ENCODE peak calls at places on chromosomes 11 and 22, in five cellular contexts. One of them, this sample, is unnamed.

GRCh38 chr11:8807544-8808225 is 103.3 kb upstream of the AKIP1 start:
- DNase-seq in A549: no peak
- DNase-seq in HepG2: no peak
- DNase-seq in K562: no peak
- DNase-seq in GM12878: no peak
- DNase-seq in this sample: no peak

GRCh38 chr11:17775507-17776212 is 41.1 kb downstream of the KCNC1 start:
- DNase-seq in A549: no peak
- DNase-seq in GM12878: no peak
- DNase-seq in HepG2: no peak
- DNase-seq in K562: no peak
- DNase-seq in this sample: no peak

GRCh38 chr11:43222215-43222614 is 89.6 kb upstream of the API5 start:
- DNase-seq in A549: no peak
- DNase-seq in K562: no peak
- DNase-seq in HepG2: no peak
- DNase-seq in GM12878: no peak
- DNase-seq in this sample: no peak

GRCh38 chr22:50595189-50595588 is 5.4 kb upstream of the MAPK8IP2 start:
- DNase-seq in HepG2: no peak
- DNase-seq in A549: no peak
- DNase-seq in GM12878: no peak
- DNase-seq in K562: no peak
- DNase-seq in this sample: no peak

GRCh38 chr11:47768090-47768620 is 1.0 kb upstream of the FNBP4 start:
- DNase-seq in A549: peak; percentile 66
- DNase-seq in K562: peak; percentile 40
- DNase-seq in HepG2: no peak
- DNase-seq in GM12878: no peak
- DNase-seq in this sample: no peak

GRCh38 chr11:73159981-73160777 is 18.1 kb upstream of the FCHSD2 start:
- DNase-seq in A549: no peak
- DNase-seq in GM12878: no peak
- DNase-seq in K562: no peak
- DNase-seq in HepG2: no peak
- DNase-seq in this sample: no peak

GRCh38 chr11:7457211-7457610 is 28.1 kb upstream of the OLFML1 start:
- DNase-seq in A549: no peak
- DNase-seq in HepG2: no peak
- DNase-seq in GM12878: no peak
- DNase-seq in K562: no peak
- DNase-seq in this sample: no peak

GRCh38 chr11:35615911-35616900 is 2.1 kb upstream of the FJX1 start:
- DNase-seq in A549: peak; percentile 52
- DNase-seq in K562: peak; percentile 62
- DNase-seq in HepG2: peak; percentile 27
- DNase-seq in GM12878: no peak
- DNase-seq in this sample: no peak

GRCh38 chr11:71241721-71242259 is 10.6 kb downstream of the SHANK2 start:
- DNase-seq in GM12878: no peak
- DNase-seq in A549: no peak
- DNase-seq in K562: no peak
- DNase-seq in HepG2: no peak
- DNase-seq in this sample: no peak

GRCh38 chr11:18264035-18264434 is 2.0 kb upstream of the SAA1 start:
- DNase-seq in HepG2: no peak
- DNase-seq in GM12878: peak; percentile 25
- DNase-seq in A549: no peak
- DNase-seq in K562: no peak
- DNase-seq in this sample: no peak

GRCh38 chr11:34259087-34259486 is 98.7 kb downstream of the ABTB2 start:
- DNase-seq in HepG2: no peak
- DNase-seq in GM12878: no peak
- DNase-seq in K562: no peak
- DNase-seq in A549: no peak
- DNase-seq in this sample: no peak

GRCh38 chr11:2428322-2428795 is 16.0 kb downstream of the TRPM5 start:
- DNase-seq in K562: peak; percentile 72
- DNase-seq in A549: peak; percentile 68
- DNase-seq in HepG2: peak; percentile 61
- DNase-seq in GM12878: no peak
- DNase-seq in this sample: peak; percentile 88

GRCh38 chr11:34161812-34162506 is 56.5 kb downstream of the NAT10 start:
- DNase-seq in A549: no peak
- DNase-seq in K562: peak; percentile 61
- DNase-seq in GM12878: no peak
- DNase-seq in HepG2: no peak
- DNase-seq in this sample: no peak

GRCh38 chr11:36326524-36327419 is 30.7 kb downstream of the PRR5L start:
- DNase-seq in GM12878: no peak
- DNase-seq in A549: no peak
- DNase-seq in HepG2: no peak
- DNase-seq in K562: no peak
- DNase-seq in this sample: no peak

GRCh38 chr11:34830035-34830434 is 86.1 kb downstream of the APIP start:
- DNase-seq in K562: peak; percentile 67
- DNase-seq in GM12878: no peak
- DNase-seq in HepG2: no peak
- DNase-seq in A549: no peak
- DNase-seq in this sample: no peak

GRCh38 chr11:76653674-76654309 is 16.8 kb downstream of the LRRC32 start:
- DNase-seq in K562: no peak
- DNase-seq in A549: no peak
- DNase-seq in GM12878: no peak
- DNase-seq in HepG2: no peak
- DNase-seq in this sample: peak; percentile 4

GRCh38 chr11:122659676-122660571 is 4.4 kb downstream of the UBASH3B start:
- DNase-seq in A549: no peak
- DNase-seq in K562: no peak
- DNase-seq in HepG2: no peak
- DNase-seq in GM12878: no peak
- DNase-seq in this sample: no peak

GRCh38 chr11:6824461-6824860 is 21.0 kb upstream of the OR10A5 start:
- DNase-seq in GM12878: no peak
- DNase-seq in HepG2: no peak
- DNase-seq in K562: no peak
- DNase-seq in A549: no peak
- DNase-seq in this sample: no peak

GRCh38 chr22:44684506-44685383 is 17.3 kb upstream of the PRR5 start:
- DNase-seq in A549: peak; percentile 78
- DNase-seq in HepG2: peak; percentile 92
- DNase-seq in GM12878: peak; percentile 63
- DNase-seq in K562: peak; percentile 93
- DNase-seq in this sample: peak; percentile 92

GRCh38 chr11:102256251-102256650 is 61.0 kb upstream of the BIRC3 start:
- DNase-seq in GM12878: no peak
- DNase-seq in HepG2: no peak
- DNase-seq in K562: no peak
- DNase-seq in A549: no peak
- DNase-seq in this sample: no peak

GRCh38 chr11:13834463-13834862 is 128.1 kb upstream of the SPON1 start:
- DNase-seq in K562: peak; percentile 52
- DNase-seq in GM12878: no peak
- DNase-seq in HepG2: no peak
- DNase-seq in A549: no peak
- DNase-seq in this sample: peak; percentile 74

GRCh38 chr11:117654856-117655255 is 142.2 kb downstream of the DSCAML1 start:
- DNase-seq in A549: no peak
- DNase-seq in HepG2: no peak
- DNase-seq in K562: no peak
- DNase-seq in GM12878: no peak
- DNase-seq in this sample: no peak

GRCh38 chr11:12272821-12273617 is 104.4 kb upstream of the PARVA start:
- DNase-seq in K562: no peak
- DNase-seq in HepG2: peak; percentile 41
- DNase-seq in GM12878: no peak
- DNase-seq in A549: no peak
- DNase-seq in this sample: no peak

GRCh38 chr11:83816572-83817187 is 530.5 kb upstream of the CCDC90B start:
- DNase-seq in GM12878: no peak
- DNase-seq in A549: peak; percentile 10
- DNase-seq in HepG2: peak; percentile 9
- DNase-seq in K562: peak; percentile 6
- DNase-seq in this sample: no peak

GRCh38 chr11:8834379-8834778 is 76.6 kb upstream of the AKIP1 start:
- DNase-seq in K562: no peak
- DNase-seq in GM12878: no peak
- DNase-seq in HepG2: no peak
- DNase-seq in A549: no peak
- DNase-seq in this sample: no peak

GRCh38 chr22:35685731-35686130 is 31.9 kb upstream of the APOL5 start:
- DNase-seq in K562: no peak
- DNase-seq in A549: no peak
- DNase-seq in HepG2: no peak
- DNase-seq in GM12878: no peak
- DNase-seq in this sample: no peak

GRCh38 chr11:58905716-58906547 is 33.4 kb upstream of the GLYATL1 start:
- DNase-seq in GM12878: no peak
- DNase-seq in K562: no peak
- DNase-seq in HepG2: no peak
- DNase-seq in A549: peak; percentile 48
- DNase-seq in this sample: peak; percentile 85

GRCh38 chr11:1546536-1547466 is 25.3 kb downstream of the DUSP8 start:
- DNase-seq in K562: peak; percentile 63
- DNase-seq in HepG2: no peak
- DNase-seq in GM12878: no peak
- DNase-seq in A549: peak; percentile 84
- DNase-seq in this sample: peak; percentile 73

GRCh38 chr11:17736921-17737817 is 2.6 kb downstream of the KCNC1 start:
- DNase-seq in A549: no peak
- DNase-seq in GM12878: no peak
- DNase-seq in HepG2: no peak
- DNase-seq in K562: no peak
- DNase-seq in this sample: no peak

GRCh38 chr11:113992459-113993105 is 17.7 kb downstream of the HTR3A start:
- DNase-seq in GM12878: no peak
- DNase-seq in A549: no peak
- DNase-seq in HepG2: no peak
- DNase-seq in K562: no peak
- DNase-seq in this sample: no peak

GRCh38 chr22:48968201-48968959 is 859.3 kb downstream of the BRD1 start:
- DNase-seq in K562: no peak
- DNase-seq in HepG2: peak; percentile 23
- DNase-seq in GM12878: no peak
- DNase-seq in A549: no peak
- DNase-seq in this sample: peak; percentile 75

GRCh38 chr11:88552377-88553029 is 215.0 kb upstream of the CTSC start:
- DNase-seq in HepG2: peak; percentile 39
- DNase-seq in A549: peak; percentile 41
- DNase-seq in GM12878: peak; percentile 12
- DNase-seq in K562: peak; percentile 64
- DNase-seq in this sample: peak; percentile 73

GRCh38 chr11:95503047-95503446 is 272.0 kb upstream of the SESN3 start:
- DNase-seq in A549: no peak
- DNase-seq in GM12878: no peak
- DNase-seq in K562: no peak
- DNase-seq in HepG2: no peak
- DNase-seq in this sample: no peak

GRCh38 chr11:104001474-104001873 is 35.0 kb upstream of the DDI1 start:
- DNase-seq in GM12878: no peak
- DNase-seq in K562: no peak
- DNase-seq in HepG2: no peak
- DNase-seq in A549: no peak
- DNase-seq in this sample: no peak

GRCh38 chr22:23067023-23067650 is 3.2 kb upstream of the GNAZ start:
- DNase-seq in GM12878: no peak
- DNase-seq in A549: no peak
- DNase-seq in K562: no peak
- DNase-seq in HepG2: no peak
- DNase-seq in this sample: peak; percentile 6

GRCh38 chr11:68012843-68013610 is 2.9 kb downstream of the ALDH3B1 start:
- DNase-seq in A549: peak; percentile 82
- DNase-seq in HepG2: peak; percentile 96
- DNase-seq in K562: no peak
- DNase-seq in GM12878: no peak
- DNase-seq in this sample: no peak

GRCh38 chr11:134257101-134257500 is 3.7 kb downstream of the ACAD8 start:
- DNase-seq in A549: no peak
- DNase-seq in K562: no peak
- DNase-seq in HepG2: no peak
- DNase-seq in GM12878: no peak
- DNase-seq in this sample: no peak

GRCh38 chr11:61716478-61717285 is 35.8 kb upstream of the MYRF start:
- DNase-seq in A549: no peak
- DNase-seq in HepG2: no peak
- DNase-seq in K562: no peak
- DNase-seq in GM12878: no peak
- DNase-seq in this sample: no peak

GRCh38 chr11:30585892-30586250 is 282 bp downstream of the MPPED2 start:
- DNase-seq in GM12878: no peak
- DNase-seq in K562: no peak
- DNase-seq in HepG2: no peak
- DNase-seq in A549: no peak
- DNase-seq in this sample: no peak
- TF ChIP-seq ESRRA in GM12878: no peak
- TF ChIP-seq ESRRA in K562: no peak
- TF ChIP-seq ESRRA in HepG2: no peak
- TF ChIP-seq ESRRA in A549: no peak
- TF ChIP-seq ESRRA in this sample: no peak

GRCh38 chr11:80873309-80873999 is 1432.6 kb upstream of the TENM4 start:
- DNase-seq in A549: no peak
- DNase-seq in K562: no peak
- DNase-seq in GM12878: peak; percentile 7
- DNase-seq in HepG2: no peak
- DNase-seq in this sample: no peak
- TF ChIP-seq ESRRA in A549: no peak
- TF ChIP-seq ESRRA in K562: no peak
- TF ChIP-seq ESRRA in GM12878: no peak
- TF ChIP-seq ESRRA in HepG2: no peak
- TF ChIP-seq ESRRA in this sample: no peak

DNA sequence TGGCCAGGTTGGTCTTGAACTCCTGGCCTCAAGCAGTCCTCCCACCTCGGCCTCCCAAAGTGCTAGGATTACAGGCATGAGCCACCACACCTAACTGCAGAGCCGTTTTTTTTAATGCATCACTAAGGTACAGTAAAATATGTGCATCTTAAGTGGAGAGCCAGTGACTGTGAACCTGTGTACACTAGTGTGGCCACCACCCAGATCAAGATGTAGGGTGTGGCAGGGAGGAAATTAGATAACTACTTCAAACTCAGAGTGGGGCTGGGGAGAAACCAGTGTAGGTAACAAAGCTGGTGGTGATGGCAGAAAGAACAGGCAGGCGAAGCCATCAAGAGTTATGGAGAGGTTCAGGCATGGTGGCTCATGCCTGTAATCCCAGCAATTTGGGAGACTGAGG is 14.4 kb downstream of the SNAP29 start:
- DNase-seq in K562: no peak
- DNase-seq in A549: no peak
- DNase-seq in GM12878: no peak
- DNase-seq in HepG2: no peak
- DNase-seq in this sample: no peak
- TF ChIP-seq ESRRA in K562: no peak
- TF ChIP-seq ESRRA in A549: no peak
- TF ChIP-seq ESRRA in GM12878: no peak
- TF ChIP-seq ESRRA in HepG2: no peak
- TF ChIP-seq ESRRA in this sample: no peak

GRCh38 chr11:28117712-28118111 is 9.5 kb downstream of the METTL15 start:
- DNase-seq in A549: no peak
- DNase-seq in GM12878: no peak
- DNase-seq in K562: no peak
- DNase-seq in HepG2: no peak
- DNase-seq in this sample: no peak

GRCh38 chr11:28123151-28123571 is 15.0 kb downstream of the METTL15 start:
- DNase-seq in GM12878: no peak
- DNase-seq in A549: no peak
- DNase-seq in HepG2: peak; percentile 10
- DNase-seq in K562: no peak
- DNase-seq in this sample: no peak
- TF ChIP-seq ESRRA in GM12878: no peak
- TF ChIP-seq ESRRA in A549: no peak
- TF ChIP-seq ESRRA in HepG2: no peak
- TF ChIP-seq ESRRA in K562: no peak
- TF ChIP-seq ESRRA in this sample: no peak

This sample was measured in WTC11.